ENCODE peak calls at places on chromosomes 13 and 19, in ten cellular contexts. C, Y, D, L, N, M, Q, B, V and Z are unnamed samples.

GRCh38 chr19:1379961-1380489 is 3.7 kb upstream of the NDUFS7 start:
- DNase-seq in C (no peak), Y (no peak), D (no peak), L (no peak), N (no peak), M (no peak), Q (no peak), B (no peak), V (no peak), Z (no peak)

GRCh38 chr19:41945135-41945766 is 13.9 kb downstream of the RABAC1 start:
- DNase-seq in C (peak), Y (no peak), D (no peak), L (no peak), N (no peak), M (no peak), Q (no peak), B (no peak), V (peak), Z (no peak)

GRCh38 chr19:54114340-54114826 is 1.1 kb downstream of the TFPT start:
- DNase-seq in C (peak), Y (no peak), D (peak), L (peak), N (no peak), M (no peak), Q (no peak), B (no peak), V (peak), Z (no peak)

GRCh38 chr19:51493776-51494175 is 7.8 kb downstream of the SIGLEC12 start:
- DNase-seq in C (peak), Y (no peak), D (no peak), L (no peak), N (no peak), M (no peak), Q (no peak), B (no peak), V (no peak), Z (no peak)

GRCh38 chr13:111893607-111894443 is 173.1 kb upstream of the SOX1 start:
- DNase-seq in C (no peak), Y (no peak), D (no peak), L (no peak), N (no peak), M (no peak), Q (peak), B (no peak), V (no peak), Z (no peak)

GRCh38 chr19:13138171-13138915 is 11.8 kb downstream of the STX10 start:
- DNase-seq in C (no peak), Y (no peak), D (no peak), L (no peak), N (no peak), M (no peak), Q (no peak), B (no peak), V (no peak), Z (no peak)

GRCh38 chr13:94335786-94336357 is 143.6 kb downstream of the DCT start:
- DNase-seq in C (no peak), Y (no peak), D (no peak), L (no peak), N (no peak), M (no peak), Q (no peak), B (no peak), V (no peak), Z (no peak)

GRCh38 chr13:42574435-42575311 is 721 bp downstream of the TNFSF11 start:
- DNase-seq in C (no peak), Y (no peak), D (no peak), L (no peak), N (no peak), M (no peak), Q (peak), B (no peak), V (no peak), Z (no peak)

GRCh38 chr13:69681722-69682121 is 425.9 kb upstream of the ATXN8OS start:
- DNase-seq in C (no peak), Y (no peak), D (no peak), L (no peak), N (no peak), M (no peak), Q (no peak), B (no peak), V (no peak), Z (no peak)

GRCh38 chr13:104140557-104140956 is 1074.3 kb upstream of the SLC10A2 start:
- DNase-seq in C (no peak), Y (no peak), D (peak), L (no peak), N (no peak), M (no peak), Q (no peak), B (no peak), V (no peak), Z (no peak)

GRCh38 chr13:82062772-82063171 is 1721.8 kb upstream of the SPRY2 start:
- DNase-seq in C (no peak), Y (no peak), D (peak), L (no peak), N (no peak), M (no peak), Q (no peak), B (no peak), V (no peak), Z (no peak)

GRCh38 chr13:92537485-92537884 is 689.1 kb upstream of the GPC6 start:
- DNase-seq in C (no peak), Y (no peak), D (peak), L (no peak), N (no peak), M (no peak), Q (no peak), B (no peak), V (no peak), Z (no peak)

GRCh38 chr19:30145467-30145866 is 203.4 kb downstream of the URI1 start:
- DNase-seq in C (no peak), Y (no peak), D (no peak), L (no peak), N (no peak), M (no peak), Q (no peak), B (no peak), V (no peak), Z (no peak)

GRCh38 chr19:33524024-33524664 is 2.6 kb upstream of the PEPD start:
- DNase-seq in C (no peak), Y (no peak), D (no peak), L (peak), N (no peak), M (no peak), Q (no peak), B (peak), V (no peak), Z (no peak)

GRCh38 chr13:102707465-102707864 is 12.6 kb upstream of the METTL21C start:
- DNase-seq in C (no peak), Y (no peak), D (peak), L (no peak), N (peak), M (no peak), Q (no peak), B (no peak), V (no peak), Z (no peak)

GRCh38 chr19:1252818-1253513 is 4.6 kb downstream of the MIDN start:
- DNase-seq in C (peak), Y (no peak), D (peak), L (peak), N (peak), M (peak), Q (no peak), B (peak), V (peak), Z (no peak)

GRCh38 chr19:35756373-35757230 is at the start of gene HSPB6:
- DNase-seq in C (no peak), Y (no peak), D (peak), L (peak), N (no peak), M (peak), Q (peak), B (peak), V (peak), Z (no peak)

GRCh38 chr19:35757749-35758608 is at the start of gene PROSER3:
- DNase-seq in C (peak), Y (peak), D (peak), L (peak), N (peak), M (peak), Q (peak), B (peak), V (peak), Z (peak)

GRCh38 chr19:35757231-35757748 is 461 bp upstream of the HSPB6 start:
- DNase-seq in C (no peak), Y (no peak), D (peak), L (peak), N (peak), M (peak), Q (no peak), B (peak), V (peak), Z (no peak)

GRCh38 chr19:35760711-35761349 is 2.9 kb downstream of the PROSER3 start:
- DNase-seq in C (no peak), Y (no peak), D (no peak), L (no peak), N (no peak), M (no peak), Q (no peak), B (no peak), V (no peak), Z (no peak)

DNA sequence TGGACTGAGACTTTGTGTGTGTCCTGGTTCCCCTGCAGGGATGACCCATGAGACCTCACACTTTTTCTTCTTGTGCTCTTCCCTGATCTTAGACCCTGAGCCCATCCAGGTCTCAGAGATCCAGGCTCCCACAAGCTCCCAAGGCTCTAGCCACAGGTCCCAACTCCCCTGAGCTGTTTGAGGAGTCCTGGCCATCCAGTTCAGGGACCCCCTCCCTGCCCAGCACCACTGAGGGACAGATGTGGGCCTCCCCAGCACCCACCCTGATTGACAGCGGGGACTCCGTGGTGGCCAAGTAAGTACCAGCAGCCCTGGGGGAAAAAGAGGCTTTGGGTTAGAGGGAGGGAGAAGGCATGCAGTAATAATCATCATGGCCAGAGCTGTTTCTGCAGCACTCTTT is 1.7 kb downstream of the PROSER3 start:
- DNase-seq in C (no peak), Y (no peak), D (no peak), L (no peak), N (no peak), M (no peak), Q (no peak), B (no peak), V (no peak), Z (no peak)
- H3K27ac ChIP-seq in C (no peak), Y (peak), D (peak), L (no peak), N (no peak), M (no peak), Q (no peak), B (no peak), V (no peak), Z (no peak)

GRCh38 chr13:114071991-114072390 is 60.4 kb downstream of the RASA3 start:
- DNase-seq in C (no peak), Y (no peak), D (no peak), L (no peak), N (no peak), M (no peak), Q (no peak), B (peak), V (no peak), Z (no peak)
- H3K27ac ChIP-seq in C (no peak), Y (peak), D (no peak), L (no peak), N (peak), M (peak), Q (no peak), B (no peak), V (no peak), Z (no peak)

GRCh38 chr19:21328885-21329605 is at the start of gene ZNF708:
- DNase-seq in C (peak), Y (peak), D (peak), L (peak), N (peak), M (peak), Q (peak), B (peak), V (peak), Z (peak)

GRCh38 chr19:21322528-21322927 is 6.7 kb downstream of the ZNF708 start:
- DNase-seq in C (no peak), Y (no peak), D (peak), L (no peak), N (no peak), M (peak), Q (no peak), B (no peak), V (no peak), Z (no peak)

GRCh38 chr19:21323000-21323399 is 6.2 kb downstream of the ZNF708 start:
- DNase-seq in C (no peak), Y (no peak), D (peak), L (no peak), N (no peak), M (no peak), Q (no peak), B (no peak), V (no peak), Z (no peak)

GRCh38 chr19:21326169-21326568 is 3.0 kb downstream of the ZNF708 start:
- DNase-seq in C (no peak), Y (no peak), D (no peak), L (no peak), N (no peak), M (no peak), Q (no peak), B (no peak), V (no peak), Z (no peak)

DNA sequence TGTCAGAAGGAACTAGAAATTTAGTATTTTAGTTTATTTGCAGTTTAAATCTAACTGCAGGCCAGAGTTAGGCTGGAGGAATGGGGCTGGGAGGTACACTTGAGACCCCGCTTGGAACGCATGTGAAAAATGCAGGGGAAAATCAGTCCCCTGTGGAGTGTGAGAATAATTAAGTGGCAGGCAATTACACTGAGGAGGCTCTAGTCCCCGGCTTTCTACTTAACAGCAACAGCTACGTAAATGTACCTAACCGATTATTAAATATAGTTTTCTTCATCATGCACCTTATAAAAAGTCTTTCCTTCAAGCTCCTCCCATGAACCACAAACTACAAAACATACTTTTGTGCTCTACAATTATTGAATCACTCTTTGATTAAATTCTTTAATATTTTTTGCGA is 808 bp downstream of the ZNF708 start:
- DNase-seq in C (no peak), Y (no peak), D (peak), L (no peak), N (no peak), M (peak), Q (no peak), B (no peak), V (no peak), Z (no peak)
- H3K27ac ChIP-seq in C (peak), Y (peak), D (peak), L (no peak), N (no peak), M (peak), Q (no peak), B (peak), V (peak), Z (peak)

DNA sequence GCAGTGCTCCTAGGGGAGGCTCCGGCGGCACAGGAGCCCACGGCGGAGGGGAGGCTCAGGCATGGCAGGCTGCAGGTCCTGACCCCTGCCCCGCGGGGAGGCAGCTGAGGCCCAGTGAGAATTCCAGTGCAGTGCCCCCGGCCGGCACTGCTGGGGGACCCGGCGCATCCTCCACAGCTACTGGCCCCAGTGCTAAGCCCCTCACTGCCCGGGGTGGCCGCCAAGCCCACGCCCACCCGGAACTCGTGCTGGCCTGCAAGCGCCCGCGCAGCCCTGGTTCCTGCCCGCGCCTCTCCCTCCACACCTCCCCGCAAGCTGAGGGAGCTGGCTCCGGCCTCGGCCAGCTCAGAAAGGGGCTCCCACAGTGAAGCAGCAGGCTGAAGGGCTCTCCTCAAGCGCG is 62.2 kb downstream of the SPRY2 start:
- DNase-seq in C (no peak), Y (no peak), D (no peak), L (no peak), N (no peak), M (no peak), Q (no peak), B (no peak), V (no peak), Z (no peak)
- H3K27ac ChIP-seq in C (no peak), Y (no peak), D (no peak), L (no peak), N (no peak), M (no peak), Q (no peak), B (no peak), V (no peak), Z (no peak)

DNA sequence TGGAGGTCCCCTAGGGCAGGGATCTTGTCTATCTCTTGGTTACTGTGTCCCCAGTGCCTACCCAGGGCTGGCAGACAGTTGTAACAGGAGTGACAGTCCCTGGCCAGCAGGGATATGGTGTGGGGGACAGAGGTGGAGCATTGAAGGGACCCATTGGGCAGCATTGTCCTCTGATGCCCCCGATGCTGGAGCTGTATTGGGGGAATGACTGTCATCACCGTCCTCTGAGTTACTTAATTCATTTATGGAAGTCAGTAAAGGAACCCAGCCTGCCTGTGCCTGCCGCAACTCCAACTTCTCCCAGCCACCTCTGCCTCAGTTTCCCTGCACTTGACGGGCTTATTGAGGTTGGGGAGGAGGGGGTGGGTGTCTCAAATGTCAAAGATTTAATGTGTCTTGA is 1.1 kb upstream of the KLF2 start:
- DNase-seq in C (no peak), Y (no peak), D (no peak), L (no peak), N (no peak), M (no peak), Q (no peak), B (no peak), V (no peak), Z (no peak)
- H3K27ac ChIP-seq in C (no peak), Y (no peak), D (peak), L (no peak), N (no peak), M (no peak), Q (no peak), B (peak), V (no peak), Z (no peak)

GRCh38 chr19:55586976-55587668 is 6.5 kb upstream of the ZNF579 start:
- DNase-seq in C (peak), Y (peak), D (peak), L (peak), N (peak), M (peak), Q (peak), B (peak), V (peak), Z (peak)
- H3K27ac ChIP-seq in C (no peak), Y (peak), D (no peak), L (no peak), N (no peak), M (peak), Q (no peak), B (no peak), V (no peak), Z (no peak)

GRCh38 chr19:46730595-46730994 is 13.7 kb upstream of the PRKD2 start:
- DNase-seq in C (no peak), Y (no peak), D (no peak), L (no peak), N (no peak), M (no peak), Q (no peak), B (no peak), V (no peak), Z (no peak)
- H3K27ac ChIP-seq in C (no peak), Y (no peak), D (peak), L (no peak), N (peak), M (no peak), Q (no peak), B (no peak), V (no peak), Z (no peak)

DNA sequence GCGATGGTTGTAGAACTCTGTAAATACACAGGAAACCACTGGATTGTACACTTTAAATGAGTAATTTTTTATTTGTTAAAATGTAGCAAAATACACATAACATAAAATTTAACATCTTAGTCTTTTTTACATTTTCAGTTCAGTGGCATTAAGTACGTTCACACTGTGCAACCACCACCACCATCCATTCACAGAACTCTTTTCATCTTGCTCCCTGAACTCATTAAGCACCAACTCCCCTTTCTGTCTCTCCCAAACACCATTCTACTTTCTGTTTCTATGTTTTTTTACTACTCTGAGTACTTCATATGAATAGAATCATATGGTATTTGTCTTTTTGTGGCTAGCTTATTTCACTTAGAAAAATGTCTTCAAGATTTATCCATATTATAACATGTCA is 2.7 kb upstream of the UBL3 start:
- DNase-seq in C (no peak), Y (no peak), D (no peak), L (no peak), N (no peak), M (no peak), Q (no peak), B (no peak), V (no peak), Z (no peak)
- H3K27ac ChIP-seq in C (no peak), Y (no peak), D (no peak), L (no peak), N (no peak), M (no peak), Q (no peak), B (peak), V (no peak), Z (no peak)